ENCODE peak calls at places on chromosomes 2 and 18, in nine cellular contexts. C is WTC11, S is GM13977, P is foreskin fibroblast, X is nephron progenitor cell, H is neural progenitor cell, B is endodermal cell, M is body of pancreas, J is lower leg skin. R is an unnamed sample.

GRCh38 chr2:26485725-26486418 is 7.9 kb upstream of the OTOF start:
- DNase-seq in C (no peak), S (no peak), P (no peak), X (no peak), H (no peak), B (no peak), M (no peak), J (no peak), R (no peak)

GRCh38 chr2:43515807-43516497 is 79.9 kb downstream of the THADA start:
- DNase-seq in C (no peak), S (no peak), P (peak), X (no peak), H (no peak), B (no peak), M (no peak), J (no peak), R (no peak)

GRCh38 chr2:239991689-239992314 is 33.3 kb downstream of the NDUFA10 start:
- DNase-seq in C (no peak), S (peak), P (peak), X (peak), H (peak), B (no peak), M (no peak), J (no peak), R (no peak)

GRCh38 chr18:37452697-37453385 is 112.8 kb downstream of the CELF4 start:
- DNase-seq in C (no peak), S (no peak), P (peak), X (no peak), H (no peak), B (no peak), M (no peak), J (no peak), R (no peak)

GRCh38 chr18:31741096-31741735 is 19.5 kb downstream of the SLC25A52 start:
- DNase-seq in C (peak), S (no peak), P (peak), X (peak), H (peak), B (peak), M (peak), J (peak), R (peak)

GRCh38 chr2:215189393-215189792 is 51.0 kb upstream of the ABCA12 start:
- DNase-seq in C (no peak), S (no peak), P (no peak), X (no peak), H (no peak), B (no peak), M (no peak), J (peak), R (no peak)

GRCh38 chr2:159298967-159299366 is 12.5 kb upstream of the WDSUB1 start:
- DNase-seq in C (no peak), S (no peak), P (peak), X (no peak), H (no peak), B (no peak), M (no peak), J (no peak), R (no peak)

GRCh38 chr18:55694291-55694690 is 106.3 kb upstream of the TCF4 start:
- DNase-seq in C (no peak), S (no peak), P (peak), X (no peak), H (no peak), B (no peak), M (no peak), J (no peak), R (no peak)

GRCh38 chr18:77071711-77072292 is 60.8 kb downstream of the MBP start:
- DNase-seq in C (no peak), S (no peak), P (peak), X (no peak), H (no peak), B (no peak), M (peak), J (no peak), R (no peak)

GRCh38 chr18:56305583-56305982 is 332.8 kb downstream of the TXNL1 start:
- DNase-seq in C (no peak), S (no peak), P (no peak), X (no peak), H (no peak), B (no peak), M (no peak), J (no peak), R (no peak)

GRCh38 chr2:69181806-69182427 is 168.9 kb downstream of the ANTXR1 start:
- DNase-seq in C (no peak), S (no peak), P (no peak), X (no peak), H (no peak), B (no peak), M (no peak), J (no peak), R (no peak)

GRCh38 chr2:230054079-230054478 is 14.6 kb downstream of the SLC16A14 start:
- DNase-seq in C (no peak), S (peak), P (peak), X (no peak), H (no peak), B (no peak), M (no peak), J (no peak), R (no peak)

GRCh38 chr18:31943895-31944816 is 1.2 kb upstream of the TRAPPC8 start:
- DNase-seq in C (no peak), S (no peak), P (no peak), X (no peak), H (no peak), B (peak), M (no peak), J (no peak), R (no peak)

GRCh38 chr2:70062270-70062669 is 25.0 kb upstream of the PCBP1 start:
- DNase-seq in C (no peak), S (no peak), P (no peak), X (no peak), H (no peak), B (no peak), M (no peak), J (no peak), R (no peak)

GRCh38 chr2:200786826-200787225 is 24.9 kb upstream of the BZW1 start:
- DNase-seq in C (no peak), S (no peak), P (peak), X (no peak), H (no peak), B (no peak), M (no peak), J (no peak), R (no peak)

GRCh38 chr2:173571021-173571821 is 216.5 kb downstream of the CDCA7 start:
- DNase-seq in C (no peak), S (peak), P (peak), X (peak), H (peak), B (peak), M (peak), J (no peak), R (no peak)

GRCh38 chr2:123738643-123739042 is 286.4 kb upstream of the CNTNAP5 start:
- DNase-seq in C (no peak), S (no peak), P (no peak), X (no peak), H (no peak), B (no peak), M (no peak), J (no peak), R (no peak)

GRCh38 chr2:100011272-100011711 is 131.1 kb downstream of the AFF3 start:
- DNase-seq in C (no peak), S (no peak), P (peak), X (no peak), H (no peak), B (no peak), M (no peak), J (no peak), R (no peak)

GRCh38 chr2:163735692-163736432 is at the start of gene FIGN:
- DNase-seq in C (peak), S (peak), P (peak), X (peak), H (peak), B (peak), M (peak), J (peak), R (peak)

GRCh38 chr2:48176876-48177275 is 270.6 kb upstream of the FBXO11 start:
- DNase-seq in C (no peak), S (no peak), P (no peak), X (no peak), H (no peak), B (no peak), M (no peak), J (no peak), R (no peak)

GRCh38 chr2:108588070-108588668 is 53.9 kb downstream of the LIMS1 start:
- DNase-seq in C (no peak), S (no peak), P (peak), X (no peak), H (no peak), B (no peak), M (peak), J (peak), R (no peak)

GRCh38 chr2:236896677-236897076 is 189.0 kb upstream of the COPS8 start:
- DNase-seq in C (no peak), S (no peak), P (no peak), X (no peak), H (no peak), B (no peak), M (no peak), J (no peak), R (no peak)

GRCh38 chr2:54535599-54536195 is 79.6 kb downstream of the SPTBN1 start:
- DNase-seq in C (no peak), S (no peak), P (no peak), X (no peak), H (no peak), B (no peak), M (no peak), J (no peak), R (no peak)

GRCh38 chr2:220057922-220058321 is 430.5 kb downstream of the SLC4A3 start:
- DNase-seq in C (no peak), S (no peak), P (no peak), X (no peak), H (no peak), B (no peak), M (no peak), J (no peak), R (no peak)

GRCh38 chr2:142131016-142131714 is at the start of gene LRP1B:
- DNase-seq in C (peak), S (peak), P (peak), X (peak), H (peak), B (peak), M (peak), J (no peak), R (peak)

GRCh38 chr18:36757081-36757480 is 71.7 kb downstream of the TPGS2 start:
- DNase-seq in C (no peak), S (peak), P (peak), X (no peak), H (peak), B (no peak), M (no peak), J (no peak), R (no peak)

DNA sequence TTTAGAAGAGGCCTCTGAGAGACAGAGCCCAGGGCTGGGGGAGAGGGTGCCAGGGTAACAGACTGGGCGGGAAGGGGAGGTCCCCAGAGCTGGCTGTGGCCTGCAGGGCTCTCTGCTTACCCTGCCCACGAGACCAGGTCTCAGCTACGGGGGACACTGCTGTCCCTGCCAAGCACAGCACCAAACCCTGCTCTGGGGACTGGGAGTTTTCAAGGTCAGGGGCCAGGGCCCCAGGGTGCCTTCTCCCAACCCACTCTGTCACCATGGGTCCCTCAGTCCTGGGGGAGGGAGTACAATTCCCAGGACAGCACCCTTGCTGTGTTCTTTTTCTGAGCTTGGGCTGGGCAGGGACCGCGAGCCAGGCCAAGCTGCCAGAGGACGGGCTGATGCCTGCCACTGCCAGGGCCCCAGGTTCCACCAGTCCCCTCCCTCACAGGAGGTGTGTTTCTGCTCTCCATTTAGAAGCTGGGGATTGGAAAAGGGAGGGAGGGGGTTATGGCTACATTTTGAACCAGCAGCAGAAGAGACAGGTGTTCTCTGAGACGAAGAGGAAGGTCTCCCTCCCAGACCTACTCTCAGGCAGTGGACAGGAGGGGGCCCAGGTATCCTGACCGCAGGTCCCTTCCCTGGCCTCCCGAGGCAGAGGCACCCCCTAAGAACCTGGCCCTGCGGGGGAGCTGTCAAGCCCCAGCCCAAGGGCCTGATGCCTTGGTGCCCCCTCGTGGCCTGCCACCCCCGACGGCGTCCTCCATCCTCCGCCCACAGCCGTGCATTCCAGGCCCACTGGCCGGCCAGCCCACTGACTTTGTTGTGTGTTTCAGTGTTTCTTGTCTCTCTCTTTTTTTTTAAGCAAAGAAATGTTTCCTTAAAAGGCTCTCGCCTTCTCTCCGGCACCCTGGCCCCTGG is 80.4 kb downstream of the TNS1 start:
- DNase-seq in C (no peak), S (no peak), P (no peak), X (peak), H (peak), B (peak), M (peak), J (no peak), R (no peak)
- TF ChIP-seq CTCF in C (no peak), S (no peak), P (no peak), X (no peak), H (peak), B (no peak), M (peak), J (no peak), R (no peak)

GRCh38 chr18:78986018-78986481 is 6.4 kb downstream of the SALL3 start:
- DNase-seq in C (peak), S (no peak), P (peak), X (peak), H (peak), B (peak), M (peak), J (no peak), R (peak)
- TF ChIP-seq CTCF in C (no peak), S (peak), P (peak), X (peak), H (peak), B (peak), M (peak), J (no peak), R (no peak)

DNA sequence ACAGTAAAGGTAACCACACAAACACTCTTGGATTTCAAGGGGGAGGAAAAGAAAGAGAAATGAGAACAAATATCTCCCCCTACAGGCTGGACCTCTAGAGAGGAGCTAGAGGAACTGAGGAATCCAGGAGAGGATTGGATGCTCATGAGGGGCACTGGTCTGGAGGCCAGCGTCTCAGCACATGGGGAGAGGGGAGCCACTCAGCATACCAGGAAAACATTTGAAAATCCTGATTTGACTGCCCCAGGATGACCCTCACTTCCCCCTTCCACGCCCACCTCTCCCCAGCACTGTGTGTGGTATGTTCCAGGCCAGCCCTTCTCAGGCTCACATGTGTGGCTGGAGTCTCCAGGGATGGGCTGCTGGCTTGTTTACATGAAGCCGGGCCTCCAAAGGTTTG is 396.8 kb upstream of the ID2 start:
- DNase-seq in C (no peak), S (no peak), P (no peak), X (no peak), H (peak), B (peak), M (no peak), J (no peak), R (no peak)
- TF ChIP-seq CTCF in C (no peak), S (peak), P (no peak), X (no peak), H (peak), B (peak), M (no peak), J (no peak), R (no peak)

GRCh38 chr2:140891614-140892212 is 1239.1 kb downstream of the LRP1B start:
- DNase-seq in C (no peak), S (no peak), P (no peak), X (no peak), H (no peak), B (no peak), M (no peak), J (no peak), R (no peak)
- TF ChIP-seq CTCF in C (peak), S (peak), P (no peak), X (peak), H (peak), B (peak), M (no peak), J (no peak), R (peak)

GRCh38 chr2:238106339-238106697 is 6.2 kb downstream of the ESPNL start:
- DNase-seq in C (peak), S (no peak), P (no peak), X (no peak), H (no peak), B (peak), M (no peak), J (no peak), R (peak)
- TF ChIP-seq CTCF in C (no peak), S (no peak), P (no peak), X (no peak), H (peak), B (peak), M (no peak), J (no peak), R (no peak)

GRCh38 chr18:47585914-47586313 is 334.5 kb upstream of the SKOR2 start:
- DNase-seq in C (no peak), S (no peak), P (no peak), X (no peak), H (no peak), B (no peak), M (no peak), J (no peak), R (no peak)
- TF ChIP-seq CTCF in C (no peak), S (no peak), P (no peak), X (no peak), H (no peak), B (peak), M (no peak), J (no peak), R (no peak)

GRCh38 chr18:58335821-58336220 is 291.8 kb downstream of the NEDD4L start:
- DNase-seq in C (no peak), S (no peak), P (no peak), X (no peak), H (no peak), B (no peak), M (no peak), J (no peak), R (no peak)
- TF ChIP-seq CTCF in C (no peak), S (no peak), P (no peak), X (no peak), H (peak), B (peak), M (no peak), J (no peak), R (no peak)

DNA sequence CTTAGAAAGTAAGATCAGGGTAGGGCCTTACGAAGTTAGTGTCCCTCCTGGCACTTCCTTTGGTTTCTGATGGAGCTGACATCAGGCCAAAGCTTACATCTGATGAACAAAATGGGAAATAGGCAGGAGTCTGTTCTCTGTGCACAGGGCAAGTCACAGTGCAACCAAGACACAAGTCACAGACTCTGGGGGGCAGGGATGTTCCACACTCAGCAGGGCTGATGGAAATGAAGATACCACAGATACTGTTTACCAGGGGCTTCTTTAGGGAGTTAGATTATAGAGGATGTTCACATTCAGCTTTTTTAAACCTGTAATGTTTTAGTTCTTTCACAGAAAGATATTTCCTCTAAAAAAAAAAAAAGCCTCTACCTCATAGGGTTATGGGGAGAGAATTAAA is 106.2 kb upstream of the EPC2 start:
- DNase-seq in C (no peak), S (no peak), P (no peak), X (no peak), H (no peak), B (no peak), M (no peak), J (no peak), R (no peak)
- TF ChIP-seq CTCF in C (no peak), S (peak), P (no peak), X (no peak), H (no peak), B (no peak), M (no peak), J (no peak), R (no peak)

GRCh38 chr18:46677609-46678470 is 20.8 kb upstream of the LOXHD1 start:
- DNase-seq in C (no peak), S (peak), P (peak), X (no peak), H (no peak), B (peak), M (no peak), J (no peak), R (no peak)
- TF ChIP-seq CTCF in C (no peak), S (peak), P (peak), X (no peak), H (peak), B (peak), M (no peak), J (no peak), R (no peak)